ENCODE peak calls at places on chromosomes 12 and 14, in ten cellular contexts. One of them, this sample, is unnamed.

GRCh38 chr14:106586098-106586704 is 1059.8 kb downstream of the TMEM121 start:
- DNase-seq in K562: peak
- DNase-seq in uterus: no peak
- DNase-seq in body of pancreas: peak
- DNase-seq in Peyer's patch: no peak
- DNase-seq in tibial nerve: no peak
- DNase-seq in HCT116: no peak
- DNase-seq in sigmoid colon: no peak
- DNase-seq in right lobe of liver: no peak
- DNase-seq in adrenal gland: no peak
- DNase-seq in this sample: no peak

GRCh38 chr14:77140937-77141591 is 527 bp downstream of the ZDHHC22 start:
- DNase-seq in tibial nerve: no peak
- DNase-seq in Peyer's patch: no peak
- DNase-seq in uterus: no peak
- DNase-seq in right lobe of liver: no peak
- DNase-seq in sigmoid colon: no peak
- DNase-seq in K562: peak
- DNase-seq in adrenal gland: no peak
- DNase-seq in body of pancreas: no peak
- DNase-seq in HCT116: no peak
- DNase-seq in this sample: no peak

GRCh38 chr14:84806627-84807026 is 723.3 kb upstream of the FLRT2 start:
- DNase-seq in K562: no peak
- DNase-seq in body of pancreas: no peak
- DNase-seq in tibial nerve: no peak
- DNase-seq in HCT116: no peak
- DNase-seq in uterus: no peak
- DNase-seq in sigmoid colon: no peak
- DNase-seq in right lobe of liver: no peak
- DNase-seq in adrenal gland: no peak
- DNase-seq in Peyer's patch: no peak
- DNase-seq in this sample: no peak

GRCh38 chr12:123714302-123714627 is 2.1 kb downstream of the ATP6V0A2 start:
- DNase-seq in Peyer's patch: no peak
- DNase-seq in HCT116: no peak
- DNase-seq in tibial nerve: no peak
- DNase-seq in uterus: no peak
- DNase-seq in adrenal gland: no peak
- DNase-seq in body of pancreas: no peak
- DNase-seq in K562: no peak
- DNase-seq in sigmoid colon: no peak
- DNase-seq in right lobe of liver: no peak
- DNase-seq in this sample: no peak

GRCh38 chr12:59459966-59460365 is 135.9 kb upstream of the SLC16A7 start:
- DNase-seq in tibial nerve: no peak
- DNase-seq in K562: no peak
- DNase-seq in HCT116: no peak
- DNase-seq in body of pancreas: no peak
- DNase-seq in uterus: no peak
- DNase-seq in adrenal gland: no peak
- DNase-seq in sigmoid colon: no peak
- DNase-seq in Peyer's patch: no peak
- DNase-seq in right lobe of liver: no peak
- DNase-seq in this sample: no peak

GRCh38 chr12:77064891-77065360 is 443 bp downstream of the E2F7 start:
- DNase-seq in adrenal gland: no peak
- DNase-seq in sigmoid colon: peak
- DNase-seq in tibial nerve: no peak
- DNase-seq in body of pancreas: no peak
- DNase-seq in HCT116: no peak
- DNase-seq in right lobe of liver: no peak
- DNase-seq in Peyer's patch: no peak
- DNase-seq in K562: no peak
- DNase-seq in uterus: no peak
- DNase-seq in this sample: no peak

GRCh38 chr12:28998662-28999120 is 150.4 kb upstream of the FAR2 start:
- DNase-seq in body of pancreas: no peak
- DNase-seq in sigmoid colon: no peak
- DNase-seq in HCT116: no peak
- DNase-seq in right lobe of liver: peak
- DNase-seq in uterus: no peak
- DNase-seq in Peyer's patch: no peak
- DNase-seq in adrenal gland: no peak
- DNase-seq in K562: no peak
- DNase-seq in tibial nerve: no peak
- DNase-seq in this sample: no peak

GRCh38 chr12:132568301-132568700 is 42.1 kb downstream of the LRCOL1 start:
- DNase-seq in HCT116: no peak
- DNase-seq in tibial nerve: no peak
- DNase-seq in uterus: no peak
- DNase-seq in body of pancreas: no peak
- DNase-seq in right lobe of liver: no peak
- DNase-seq in sigmoid colon: no peak
- DNase-seq in Peyer's patch: no peak
- DNase-seq in K562: no peak
- DNase-seq in adrenal gland: no peak
- DNase-seq in this sample: no peak

GRCh38 chr14:95507174-95507573 is 9.3 kb downstream of the SYNE3 start:
- DNase-seq in tibial nerve: no peak
- DNase-seq in Peyer's patch: no peak
- DNase-seq in body of pancreas: peak
- DNase-seq in K562: peak
- DNase-seq in adrenal gland: peak
- DNase-seq in uterus: peak
- DNase-seq in sigmoid colon: peak
- DNase-seq in right lobe of liver: peak
- DNase-seq in HCT116: no peak
- DNase-seq in this sample: no peak

GRCh38 chr14:103372552-103373304 is 12.5 kb upstream of the MARK3 start:
- DNase-seq in HCT116: peak
- DNase-seq in K562: peak
- DNase-seq in Peyer's patch: no peak
- DNase-seq in body of pancreas: peak
- DNase-seq in adrenal gland: peak
- DNase-seq in uterus: no peak
- DNase-seq in sigmoid colon: peak
- DNase-seq in right lobe of liver: no peak
- DNase-seq in tibial nerve: no peak
- DNase-seq in this sample: no peak

GRCh38 chr12:53324113-53324778 is 2.8 kb upstream of the AAAS start:
- DNase-seq in adrenal gland: no peak
- DNase-seq in right lobe of liver: peak
- DNase-seq in K562: no peak
- DNase-seq in sigmoid colon: no peak
- DNase-seq in body of pancreas: peak
- DNase-seq in tibial nerve: no peak
- DNase-seq in Peyer's patch: no peak
- DNase-seq in HCT116: no peak
- DNase-seq in uterus: peak
- DNase-seq in this sample: no peak

DNA sequence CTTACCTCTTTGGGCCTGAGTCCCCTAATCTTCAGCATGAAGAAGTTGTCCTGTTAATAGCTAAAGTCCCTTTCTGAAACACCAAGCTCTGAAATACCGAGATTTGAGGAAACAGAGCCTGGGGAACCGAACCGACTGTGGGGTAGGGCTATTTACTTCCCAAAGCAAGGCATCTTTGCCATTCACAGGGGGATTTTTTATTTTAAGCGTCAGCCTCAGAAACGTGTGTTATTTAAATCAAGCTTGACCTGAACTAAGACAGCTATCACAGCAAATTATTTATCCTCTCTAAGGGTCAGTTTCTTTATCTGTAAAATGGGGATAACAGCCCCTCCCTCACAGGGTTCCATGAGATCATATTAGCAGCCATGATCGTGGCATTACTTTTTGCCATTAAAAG is 1.2 kb upstream of the CORO1C start:
- DNase-seq in Peyer's patch: no peak
- DNase-seq in sigmoid colon: no peak
- DNase-seq in adrenal gland: no peak
- DNase-seq in right lobe of liver: no peak
- DNase-seq in HCT116: no peak
- DNase-seq in K562: no peak
- DNase-seq in tibial nerve: no peak
- DNase-seq in uterus: no peak
- DNase-seq in body of pancreas: no peak
- DNase-seq in this sample: no peak
- H3K4me3 ChIP-seq in Peyer's patch: peak
- H3K4me3 ChIP-seq in sigmoid colon: peak
- H3K4me3 ChIP-seq in adrenal gland: peak
- H3K4me3 ChIP-seq in right lobe of liver: peak
- H3K4me3 ChIP-seq in HCT116: peak
- H3K4me3 ChIP-seq in K562: peak
- H3K4me3 ChIP-seq in tibial nerve: peak
- H3K4me3 ChIP-seq in uterus: peak
- H3K4me3 ChIP-seq in body of pancreas: no peak
- H3K4me3 ChIP-seq in this sample: peak

DNA sequence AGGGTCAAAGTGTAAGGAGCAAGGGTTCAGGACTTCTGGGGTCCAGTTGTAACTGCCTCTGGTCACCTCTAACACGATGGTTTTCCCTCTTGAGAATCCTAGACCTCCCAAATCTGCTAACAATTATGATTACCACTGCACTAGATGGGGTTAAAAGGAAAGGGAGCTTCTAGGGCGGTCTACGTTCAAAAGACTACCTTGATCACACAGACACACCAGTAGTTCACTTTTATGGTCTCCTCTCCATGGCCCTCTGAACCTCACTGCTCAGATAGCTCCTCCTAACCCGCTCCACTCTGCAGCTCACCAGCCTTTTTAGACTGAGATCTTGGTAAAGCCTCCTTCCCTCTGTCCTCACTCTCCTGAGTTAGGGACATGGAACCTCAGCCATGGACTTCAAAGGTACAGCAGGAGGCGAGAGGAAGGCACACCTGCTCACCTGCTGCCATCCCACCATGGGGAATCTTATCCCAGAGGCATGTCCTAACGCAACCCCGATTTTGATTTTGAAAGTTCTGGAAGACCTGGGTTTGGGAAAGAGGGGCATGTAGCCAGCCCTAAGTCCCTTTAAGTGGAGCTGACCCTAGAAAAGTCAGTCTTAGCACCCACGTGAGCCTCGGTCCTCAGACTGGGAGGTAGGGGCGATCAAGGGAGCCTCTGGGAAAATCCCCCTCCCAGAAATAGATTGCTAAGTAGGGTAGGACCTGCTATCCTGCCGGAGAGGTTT is 1.4 kb downstream of the ZNF219 start:
- DNase-seq in K562: no peak
- DNase-seq in uterus: no peak
- DNase-seq in HCT116: no peak
- DNase-seq in tibial nerve: no peak
- DNase-seq in right lobe of liver: no peak
- DNase-seq in Peyer's patch: no peak
- DNase-seq in body of pancreas: no peak
- DNase-seq in adrenal gland: no peak
- DNase-seq in sigmoid colon: no peak
- DNase-seq in this sample: no peak
- TF ChIP-seq POLR2A in K562: no peak
- TF ChIP-seq POLR2A in uterus: no peak
- TF ChIP-seq POLR2A in HCT116: no peak
- TF ChIP-seq POLR2A in tibial nerve: no peak
- TF ChIP-seq POLR2A in right lobe of liver: no peak
- TF ChIP-seq POLR2A in Peyer's patch: no peak
- TF ChIP-seq POLR2A in body of pancreas: peak
- TF ChIP-seq POLR2A in adrenal gland: no peak
- TF ChIP-seq POLR2A in sigmoid colon: no peak
- TF ChIP-seq POLR2A in this sample: no peak

GRCh38 chr12:67649165-67650126 is 901 bp downstream of the DYRK2 start:
- DNase-seq in sigmoid colon: peak
- DNase-seq in body of pancreas: peak
- DNase-seq in HCT116: no peak
- DNase-seq in tibial nerve: no peak
- DNase-seq in adrenal gland: peak
- DNase-seq in right lobe of liver: peak
- DNase-seq in uterus: peak
- DNase-seq in Peyer's patch: peak
- DNase-seq in K562: peak
- DNase-seq in this sample: no peak

GRCh38 chr12:67648306-67649164 is at the start of gene DYRK2:
- DNase-seq in uterus: peak
- DNase-seq in body of pancreas: peak
- DNase-seq in sigmoid colon: peak
- DNase-seq in HCT116: peak
- DNase-seq in adrenal gland: peak
- DNase-seq in right lobe of liver: peak
- DNase-seq in K562: peak
- DNase-seq in Peyer's patch: peak
- DNase-seq in tibial nerve: peak
- DNase-seq in this sample: no peak

GRCh38 chr12:67650528-67651379 is 2.2 kb downstream of the DYRK2 start:
- DNase-seq in HCT116: no peak
- DNase-seq in K562: no peak
- DNase-seq in uterus: no peak
- DNase-seq in right lobe of liver: no peak
- DNase-seq in body of pancreas: peak
- DNase-seq in tibial nerve: no peak
- DNase-seq in sigmoid colon: no peak
- DNase-seq in Peyer's patch: peak
- DNase-seq in adrenal gland: no peak
- DNase-seq in this sample: no peak

GRCh38 chr12:67650127-67650495 is 1.6 kb downstream of the DYRK2 start:
- DNase-seq in body of pancreas: peak
- DNase-seq in HCT116: no peak
- DNase-seq in Peyer's patch: peak
- DNase-seq in sigmoid colon: no peak
- DNase-seq in tibial nerve: no peak
- DNase-seq in uterus: peak
- DNase-seq in K562: no peak
- DNase-seq in adrenal gland: peak
- DNase-seq in right lobe of liver: peak
- DNase-seq in this sample: no peak

DNA sequence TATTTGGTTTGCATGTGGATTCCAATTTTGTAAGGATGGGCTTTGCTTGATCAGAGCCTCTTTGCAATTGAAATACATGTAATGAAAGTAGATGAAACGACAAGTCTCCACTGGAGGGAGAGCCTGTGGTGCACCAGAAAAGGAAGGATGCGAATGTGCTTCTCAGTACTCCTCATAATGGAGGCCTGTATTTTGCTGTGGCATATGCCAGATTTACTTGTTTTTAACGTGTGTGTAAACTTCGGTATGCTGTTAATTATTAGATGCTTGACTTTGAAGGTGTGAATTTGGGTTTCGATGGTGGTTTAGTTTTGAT is 2.8 kb downstream of the DYRK2 start:
- DNase-seq in right lobe of liver: no peak
- DNase-seq in body of pancreas: no peak
- DNase-seq in HCT116: no peak
- DNase-seq in tibial nerve: no peak
- DNase-seq in adrenal gland: no peak
- DNase-seq in uterus: no peak
- DNase-seq in sigmoid colon: no peak
- DNase-seq in K562: no peak
- DNase-seq in Peyer's patch: no peak
- DNase-seq in this sample: no peak
- H3K4me3 ChIP-seq in right lobe of liver: no peak
- H3K4me3 ChIP-seq in body of pancreas: no peak
- H3K4me3 ChIP-seq in HCT116: no peak
- H3K4me3 ChIP-seq in tibial nerve: no peak
- H3K4me3 ChIP-seq in adrenal gland: peak
- H3K4me3 ChIP-seq in uterus: no peak
- H3K4me3 ChIP-seq in sigmoid colon: peak
- H3K4me3 ChIP-seq in K562: no peak
- H3K4me3 ChIP-seq in Peyer's patch: no peak
- H3K4me3 ChIP-seq in this sample: peak

GRCh38 chr12:128820723-128821432 is 2.9 kb downstream of the SLC15A4 start:
- DNase-seq in Peyer's patch: no peak
- DNase-seq in right lobe of liver: peak
- DNase-seq in body of pancreas: peak
- DNase-seq in adrenal gland: peak
- DNase-seq in sigmoid colon: peak
- DNase-seq in uterus: no peak
- DNase-seq in HCT116: no peak
- DNase-seq in tibial nerve: no peak
- DNase-seq in K562: no peak
- DNase-seq in this sample: no peak
- TF ChIP-seq POLR2A in Peyer's patch: no peak
- TF ChIP-seq POLR2A in right lobe of liver: peak
- TF ChIP-seq POLR2A in body of pancreas: no peak
- TF ChIP-seq POLR2A in adrenal gland: no peak
- TF ChIP-seq POLR2A in sigmoid colon: no peak
- TF ChIP-seq POLR2A in uterus: no peak
- TF ChIP-seq POLR2A in HCT116: no peak
- TF ChIP-seq POLR2A in tibial nerve: no peak
- TF ChIP-seq POLR2A in K562: no peak
- TF ChIP-seq POLR2A in this sample: peak

This sample was measured in esophagus muscularis mucosa.